ENCODE peak calls at places on chromosomes 3 and 15, in seven cellular contexts. I is HFFc6, X is GM12865, C is gastrocnemius medialis, F is heart left ventricle, H is mesothelial cell of epicardium, B is astrocyte of the spinal cord. S is an unnamed sample.

GRCh38 chr3:114214542-114215341 is 22.6 kb downstream of the ZNF80 start:
- DNase-seq in I (no peak), X (peak), C (no peak), F (no peak), H (no peak), B (peak), S (no peak)

GRCh38 chr15:90099072-90099867 is 3.0 kb downstream of the IDH2 start:
- DNase-seq in I (no peak), X (peak), C (peak), F (no peak), H (no peak), B (no peak), S (no peak)

GRCh38 chr3:111723293-111723963 is 128.3 kb upstream of the ZBED2 start:
- DNase-seq in I (peak), X (peak), C (no peak), F (no peak), H (no peak), B (peak), S (no peak)

GRCh38 chr3:54433846-54434245 is 311.5 kb downstream of the CACNA2D3 start:
- DNase-seq in I (no peak), X (peak), C (no peak), F (no peak), H (no peak), B (no peak), S (no peak)

GRCh38 chr15:89740137-89740536 is 10.9 kb downstream of the MESP1 start:
- DNase-seq in I (peak), X (peak), C (peak), F (peak), H (no peak), B (peak), S (peak)

GRCh38 chr3:177337548-177338331 is 140.5 kb upstream of the TBL1XR1 start:
- DNase-seq in I (peak), X (peak), C (no peak), F (no peak), H (no peak), B (peak), S (peak)

GRCh38 chr15:81334768-81335447 is 11.0 kb upstream of the STARD5 start:
- DNase-seq in I (no peak), X (no peak), C (no peak), F (no peak), H (no peak), B (no peak), S (no peak)

GRCh38 chr3:72338082-72338941 is 509.9 kb downstream of the SHQ1 start:
- DNase-seq in I (peak), X (no peak), C (no peak), F (no peak), H (no peak), B (no peak), S (no peak)

GRCh38 chr3:158847466-158847849 is 45.6 kb downstream of the MFSD1 start:
- DNase-seq in I (no peak), X (peak), C (no peak), F (no peak), H (no peak), B (no peak), S (no peak)

GRCh38 chr3:34009480-34009844 is 211.0 kb downstream of the PDCD6IP start:
- DNase-seq in I (no peak), X (no peak), C (no peak), F (no peak), H (no peak), B (peak), S (no peak)

GRCh38 chr15:62119224-62119925 is 45.7 kb downstream of the C2CD4B start:
- DNase-seq in I (peak), X (peak), C (peak), F (no peak), H (no peak), B (peak), S (no peak)

GRCh38 chr3:112293368-112294321 is at the start of gene SLC9C1:
- DNase-seq in I (peak), X (peak), C (no peak), F (peak), H (no peak), B (peak), S (no peak)

GRCh38 chr3:113111308-113111707 is 100.0 kb upstream of the BOC start:
- DNase-seq in I (peak), X (no peak), C (no peak), F (no peak), H (no peak), B (no peak), S (no peak)

GRCh38 chr15:50909044-50909342 is 510 bp downstream of the AP4E1 start:
- DNase-seq in I (no peak), X (no peak), C (no peak), F (no peak), H (no peak), B (peak), S (no peak)

GRCh38 chr3:179321585-179322322 is 1.1 kb upstream of the ZNF639 start:
- DNase-seq in I (peak), X (peak), C (no peak), F (no peak), H (no peak), B (peak), S (no peak)
- TF ChIP-seq CTCF in I (peak), X (peak), C (peak), F (peak), H (no peak), B (peak), S (no peak)

GRCh38 chr3:187722206-187722612 is 19.9 kb upstream of the RTP2 start:
- DNase-seq in I (no peak), X (no peak), C (no peak), F (no peak), H (no peak), B (no peak), S (no peak)
- TF ChIP-seq CTCF in I (peak), X (no peak), C (no peak), F (no peak), H (peak), B (no peak), S (no peak)

GRCh38 chr15:25134546-25134945 is 179.8 kb downstream of the SNRPN start:
- DNase-seq in I (no peak), X (no peak), C (no peak), F (no peak), H (no peak), B (peak), S (no peak)
- TF ChIP-seq CTCF in I (peak), X (no peak), C (no peak), F (no peak), H (peak), B (no peak), S (no peak)

GRCh38 chr3:186722457-186722856 is 5.3 kb downstream of the KNG1 start:
- DNase-seq in I (peak), X (no peak), C (no peak), F (no peak), H (no peak), B (no peak), S (no peak)
- TF ChIP-seq CTCF in I (peak), X (no peak), C (no peak), F (no peak), H (no peak), B (peak), S (no peak)

DNA sequence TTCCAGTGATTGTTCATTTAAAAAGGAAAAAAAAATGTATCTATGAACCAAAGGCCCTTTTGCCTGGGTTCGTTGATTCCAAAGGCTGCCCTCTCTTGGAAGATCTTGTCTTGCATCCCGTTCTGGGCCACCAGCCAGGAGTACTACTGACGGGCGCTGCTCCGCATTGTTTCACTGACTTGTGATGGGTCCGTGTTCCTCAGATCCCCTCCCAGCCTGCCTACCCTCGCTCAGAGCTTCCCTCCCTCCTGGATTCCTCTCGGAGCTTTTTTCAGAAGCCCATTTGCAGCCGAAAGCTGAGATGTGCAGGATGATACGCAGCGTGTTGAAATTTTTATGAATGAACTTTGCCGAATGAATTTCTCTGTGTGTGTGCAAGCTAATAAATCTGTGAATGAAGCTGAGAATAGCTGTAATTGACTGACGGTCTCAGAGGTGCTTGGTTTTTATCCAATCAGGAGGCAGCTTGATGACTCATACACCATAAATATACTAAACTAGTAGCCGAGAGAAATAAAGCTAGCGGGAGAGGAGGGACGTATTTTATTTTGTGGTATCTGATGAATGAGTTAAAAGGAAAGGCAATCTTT is at the start of gene SHC4:
- DNase-seq in I (peak), X (peak), C (peak), F (peak), H (peak), B (peak), S (no peak)
- TF ChIP-seq CTCF in I (peak), X (no peak), C (no peak), F (no peak), H (no peak), B (peak), S (no peak)

GRCh38 chr3:52232279-52233107 is 6.5 kb downstream of the TWF2 start:
- DNase-seq in I (no peak), X (no peak), C (peak), F (no peak), H (no peak), B (no peak), S (no peak)
- TF ChIP-seq CTCF in I (peak), X (no peak), C (no peak), F (no peak), H (no peak), B (peak), S (no peak)